ENCODE peak calls at places on chromosomes 12 and 14, in five cellular contexts. O, L, Z, Q and A are unnamed samples.

GRCh38 chr12:128573907-128574306 is 249.9 kb downstream of the SLC15A4 start:
- DNase-seq in Q (no peak), Z (no peak), O (no peak), L (no peak), A (no peak)

GRCh38 chr12:100128509-100128908 is 14.2 kb downstream of the BLTP3B start:
- DNase-seq in Q (peak), Z (peak), L (peak), O (peak), A (peak)

GRCh38 chr12:89497467-89497866 is 27.1 kb downstream of the GALNT4 start:
- DNase-seq in Z (peak), Q (no peak), O (no peak), L (no peak), A (no peak)

GRCh38 chr12:52125499-52125900 is 46.0 kb downstream of the SMIM41 start:
- DNase-seq in L (no peak), O (no peak), Q (no peak), Z (no peak), A (no peak)

GRCh38 chr14:60487211-60487610 is 1.3 kb upstream of the C14orf39 start:
- DNase-seq in Z (no peak), Q (no peak), O (no peak), L (no peak), A (no peak)

GRCh38 chr14:98953544-98954346 is 318.3 kb downstream of the BCL11B start:
- DNase-seq in Z (peak), Q (no peak), O (no peak), L (peak), A (peak)

GRCh38 chr12:120496353-120497340 is 734 bp downstream of the DYNLL1 start:
- DNase-seq in O (peak), Q (peak), Z (peak), L (peak), A (peak)

GRCh38 chr12:47754126-47754525 is 4.6 kb downstream of the RAPGEF3 start:
- DNase-seq in Q (no peak), L (no peak), O (no peak), Z (no peak), A (no peak)

GRCh38 chr14:59126714-59127436 is 61.6 kb upstream of the DAAM1 start:
- DNase-seq in L (no peak), Q (peak), O (peak), Z (peak), A (peak)

GRCh38 chr12:58032156-58032555 is 90.8 kb downstream of the ATP23 start:
- DNase-seq in Z (no peak), Q (no peak), L (no peak), O (no peak), A (no peak)

GRCh38 chr12:22416831-22417230 is 82.3 kb upstream of the ST8SIA1 start:
- DNase-seq in Q (no peak), O (no peak), L (no peak), Z (no peak), A (no peak)

GRCh38 chr14:102772781-102773570 is 4.3 kb upstream of the TRAF3 start:
- DNase-seq in Z (peak), L (no peak), O (no peak), Q (no peak), A (no peak)

GRCh38 chr12:39272934-39273770 is 169.8 kb downstream of the KIF21A start:
- DNase-seq in O (peak), Q (peak), L (peak), Z (peak), A (peak)

DNA sequence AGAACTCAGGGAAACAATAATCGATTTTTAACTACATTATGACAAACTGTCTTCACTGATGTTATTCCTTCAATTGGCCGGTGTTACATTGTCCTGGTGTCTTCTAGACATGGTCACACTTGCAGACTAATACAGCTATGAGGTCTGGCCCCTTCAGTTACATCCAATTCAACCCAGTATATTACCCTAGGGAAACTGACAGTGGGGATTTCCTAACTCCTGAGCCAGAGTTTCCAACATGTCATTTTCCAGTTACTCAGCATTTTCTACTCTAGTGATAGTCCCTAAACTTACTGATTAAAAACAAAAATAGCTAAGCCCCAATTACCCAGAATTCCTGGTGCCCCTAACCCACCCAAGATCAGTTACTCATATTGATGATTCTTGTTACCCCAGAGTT is 21.1 kb downstream of the IFNG start:
- DNase-seq in Q (no peak), Z (no peak), O (no peak), L (no peak), A (no peak)
- TF ChIP-seq CTCF in Q (no peak), Z (no peak), O (no peak), L (no peak), A (no peak)

DNA sequence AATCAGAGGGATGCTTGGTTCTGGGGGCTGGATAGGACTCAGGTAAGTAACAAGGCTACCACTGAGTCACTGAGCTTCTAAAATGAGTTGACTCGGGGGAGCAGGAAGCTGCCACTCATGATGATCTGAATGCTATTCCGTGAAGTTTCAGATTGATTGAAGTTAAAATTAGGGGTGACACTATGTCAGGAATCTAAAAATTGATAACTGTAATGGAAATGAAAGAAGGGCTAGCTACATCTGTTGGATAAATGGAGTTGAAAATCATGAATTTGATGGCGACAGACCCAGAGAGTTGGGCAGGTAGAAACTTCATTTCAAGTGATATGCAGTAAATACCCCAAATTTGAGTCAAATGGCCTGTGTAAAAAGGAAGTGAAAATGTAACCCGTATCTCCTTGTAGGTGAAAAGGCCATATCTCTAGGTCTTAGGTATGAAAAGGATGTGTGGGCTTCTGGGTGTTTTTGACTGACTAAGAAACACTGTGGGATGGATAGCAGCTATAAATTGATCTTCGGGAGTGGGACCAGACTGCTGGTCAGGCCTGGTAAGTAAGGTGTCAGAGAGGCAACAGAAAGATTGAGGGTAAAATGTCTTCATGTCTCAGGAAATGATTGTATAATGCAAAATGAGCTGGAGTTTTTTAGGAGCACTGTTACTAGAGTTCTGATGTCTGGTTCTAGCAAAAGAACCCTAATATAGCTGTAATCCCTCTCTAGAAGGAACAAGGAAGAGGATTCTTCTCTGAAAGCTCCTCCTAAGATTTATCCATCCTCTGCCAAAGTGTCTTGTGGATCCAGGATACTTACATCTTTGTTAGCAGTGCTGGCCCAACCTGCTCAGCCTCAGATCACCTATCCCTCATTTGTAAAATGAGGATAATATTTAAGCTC is 57.3 kb downstream of the DAD1 start:
- DNase-seq in Q (no peak), O (no peak), Z (no peak), L (no peak), A (no peak)
- H3K4me3 ChIP-seq in Q (no peak), O (no peak), Z (no peak), L (no peak), A (no peak)

DNA sequence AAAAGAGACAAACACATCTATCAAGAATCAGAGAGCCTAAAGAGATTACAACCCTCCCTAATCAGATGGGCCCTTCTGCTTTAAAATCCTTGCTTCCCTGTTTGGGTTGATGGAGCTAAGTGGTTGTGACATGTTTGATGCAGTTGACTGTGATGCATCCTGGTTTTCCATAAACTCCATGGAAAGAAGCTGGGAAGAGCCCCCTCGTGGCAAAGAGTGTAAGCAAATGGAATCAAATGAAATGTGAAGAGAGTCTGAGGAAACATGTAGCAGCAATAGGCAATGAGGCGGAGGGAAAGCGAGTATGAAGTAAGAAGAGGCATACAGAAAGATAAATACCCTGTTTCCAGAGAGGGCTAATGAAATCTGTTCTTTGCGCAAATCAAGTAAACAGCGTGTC is 70.4 kb upstream of the SLCO1C1 start:
- DNase-seq in O (peak), Q (no peak), Z (peak), L (no peak), A (peak)
- TF ChIP-seq CTCF in O (peak), Q (peak), Z (peak), L (peak), A (peak)

DNA sequence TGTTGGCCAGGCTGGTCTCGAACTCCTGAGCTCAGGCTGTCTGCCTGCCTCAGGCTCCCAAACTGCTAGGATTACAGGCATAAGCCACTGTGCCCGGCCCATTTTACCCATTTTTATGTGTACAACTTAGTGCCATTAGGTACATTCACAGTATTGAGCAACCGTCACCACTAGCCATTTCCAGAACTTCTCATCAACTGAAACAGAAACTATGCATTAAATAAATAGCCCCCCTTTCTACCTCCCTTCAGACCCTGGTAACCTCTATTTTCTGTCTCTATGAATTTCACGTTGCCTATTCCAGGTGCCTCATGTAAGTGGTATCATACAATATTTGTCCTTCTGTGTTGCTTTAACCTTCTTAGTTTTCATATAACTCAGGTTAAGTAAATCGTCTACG is 15.9 kb downstream of the ZCRB1 start:
- DNase-seq in L (no peak), O (no peak), Q (no peak), Z (no peak), A (no peak)
- H3K4me3 ChIP-seq in L (no peak), O (no peak), Q (no peak), Z (no peak), A (no peak)

DNA sequence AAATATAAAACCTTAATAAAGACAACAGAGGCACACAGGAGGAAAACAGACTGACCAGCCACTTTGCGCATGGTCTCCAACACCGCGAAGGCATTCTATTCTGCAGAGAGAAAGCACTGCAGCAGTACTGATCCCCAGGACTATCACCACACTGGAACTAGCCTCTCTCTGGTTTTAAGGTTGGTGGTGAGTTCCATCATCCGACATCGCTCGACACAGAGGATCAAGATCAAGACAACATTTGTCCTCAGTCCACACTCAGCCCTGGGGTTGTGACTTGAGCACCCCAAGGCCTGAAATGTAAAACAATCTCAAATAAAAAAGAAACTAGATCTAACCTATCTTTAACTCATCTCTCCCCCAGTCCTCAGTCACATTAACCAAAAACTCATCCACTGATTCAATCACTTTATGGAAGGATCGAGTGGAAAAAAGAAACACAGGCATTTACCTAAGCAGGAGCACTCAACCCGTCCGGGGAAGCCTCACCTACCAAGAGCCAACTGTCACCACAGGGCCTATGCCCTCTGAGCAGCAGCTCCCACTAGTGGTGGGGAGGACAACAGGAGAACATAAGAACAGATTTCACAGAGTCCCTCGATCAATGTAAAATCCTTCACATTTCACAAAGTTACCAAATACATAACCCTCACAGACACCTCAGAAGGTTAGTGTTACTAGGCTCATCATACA is 17.7 kb downstream of the STXBP6 start:
- DNase-seq in Q (no peak), Z (no peak), L (no peak), O (no peak), A (no peak)
- TF ChIP-seq CTCF in Q (no peak), Z (peak), L (peak), O (no peak), A (peak)

GRCh38 chr12:91551242-91551641 is 368.6 kb upstream of the DCN start:
- DNase-seq in Q (no peak), Z (no peak), L (no peak), O (no peak), A (no peak)

GRCh38 chr12:91556909-91557308 is 374.3 kb upstream of the DCN start:
- DNase-seq in O (no peak), L (no peak), Z (no peak), Q (no peak), A (no peak)

GRCh38 chr12:91551927-91552326 is 369.3 kb upstream of the DCN start:
- DNase-seq in O (no peak), L (peak), Q (peak), Z (no peak), A (no peak)

DNA sequence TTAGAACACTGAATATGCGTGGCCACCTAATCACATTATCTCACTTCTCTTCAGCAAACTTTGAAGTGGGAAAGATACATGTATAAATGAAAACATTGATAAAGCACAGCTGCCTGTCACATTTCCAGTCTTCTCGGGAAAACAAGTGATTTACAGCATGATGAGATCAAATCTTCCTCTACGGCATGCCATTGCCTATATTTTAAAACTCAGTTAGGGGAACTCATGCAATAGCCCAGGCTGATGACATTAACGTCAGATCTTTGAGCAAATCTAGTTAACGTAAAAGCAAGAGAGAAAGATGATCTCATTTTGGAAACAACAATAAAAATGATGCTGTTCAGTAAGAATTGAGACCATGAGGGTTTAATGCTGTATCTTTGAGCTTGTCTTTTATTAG is 373.4 kb upstream of the DCN start:
- DNase-seq in Z (peak), O (no peak), Q (no peak), L (no peak), A (no peak)
- H3K4me3 ChIP-seq in Z (no peak), O (no peak), Q (no peak), L (no peak), A (no peak)

DNA sequence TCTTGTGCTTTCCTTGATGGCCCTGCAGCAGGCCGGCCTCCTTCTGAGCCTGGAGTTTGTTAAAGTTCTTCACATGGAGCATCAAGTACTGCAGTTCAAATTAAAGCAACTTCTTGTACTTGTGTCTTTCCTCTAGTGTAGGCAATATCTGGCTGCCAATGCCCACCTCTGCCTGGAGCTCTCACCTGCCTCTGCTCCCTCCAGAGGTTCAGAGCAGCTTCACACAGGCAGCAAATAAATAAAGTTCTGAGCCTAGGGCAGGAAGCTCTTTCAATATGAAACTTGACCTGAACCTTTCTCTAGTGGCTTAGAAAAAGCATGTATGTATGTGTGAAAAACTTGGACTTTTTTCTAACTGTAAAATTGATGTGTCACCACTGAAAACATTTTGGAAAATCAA is 65.9 kb downstream of the ITPR2 start:
- DNase-seq in Q (no peak), O (no peak), Z (no peak), L (no peak), A (no peak)
- TF ChIP-seq CTCF in Q (no peak), O (no peak), Z (no peak), L (no peak), A (no peak)

GRCh38 chr12:26226629-26227375 is 31.4 kb downstream of the SSPN start:
- DNase-seq in Z (no peak), L (peak), O (no peak), Q (peak), A (peak)
- H3K4me3 ChIP-seq in Z (peak), L (peak), O (peak), Q (peak), A (peak)

GRCh38 chr14:32244404-32244803 is 41.3 kb upstream of the RNU6-8 start:
- DNase-seq in L (no peak), Q (no peak), O (no peak), Z (peak), A (peak)
- TF ChIP-seq CTCF in L (no peak), Q (no peak), O (no peak), Z (peak), A (peak)

DNA sequence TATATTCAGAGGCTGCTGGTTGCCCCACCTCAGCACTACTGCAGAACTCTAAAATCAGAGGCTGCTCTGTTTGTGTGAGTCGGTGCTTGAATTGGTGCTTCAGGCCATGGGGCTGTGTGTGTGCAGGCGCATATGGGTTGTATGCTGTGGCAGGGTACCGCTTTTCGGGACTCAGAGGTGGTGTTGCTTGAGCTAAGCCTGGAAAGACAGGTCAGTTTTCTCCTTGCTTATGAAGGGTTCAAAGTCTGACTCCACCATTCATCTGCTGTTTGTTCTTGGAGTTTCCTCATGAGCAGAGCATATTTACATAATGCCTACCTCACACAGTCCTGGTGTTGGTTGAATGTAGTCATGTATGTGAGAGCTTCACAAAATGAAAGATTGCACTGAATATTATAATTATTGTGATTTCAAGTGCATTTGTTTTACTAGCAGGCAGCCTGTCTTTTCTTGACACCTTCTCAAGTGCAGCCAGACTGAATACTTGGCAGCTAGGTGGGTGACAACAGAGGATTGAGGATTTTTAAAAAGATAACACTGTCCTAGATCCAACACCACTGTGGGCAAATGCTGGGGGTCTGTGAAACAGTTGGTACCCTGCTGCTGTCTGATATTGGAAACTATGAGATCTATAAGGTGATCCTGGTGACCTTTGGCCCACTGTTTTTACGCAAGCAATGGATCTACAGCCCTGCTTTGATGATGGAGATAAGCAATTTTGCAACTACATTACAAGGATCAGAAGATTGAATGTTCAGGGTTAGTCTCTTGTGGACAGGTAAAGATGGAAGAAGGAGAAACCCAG is 1.0 kb upstream of the ANG start:
- DNase-seq in L (peak), Q (no peak), Z (no peak), O (no peak), A (no peak)
- H3K4me3 ChIP-seq in L (peak), Q (no peak), Z (no peak), O (no peak), A (no peak)